ENCODE peak calls at places on chromosome 13, in five cellular contexts. N is H9, H is IMR-90, E is neuronal stem cell, A is mesenchymal stem cell. F is an unnamed sample.

GRCh38 chr13:113211774-113212173 is 2.4 kb downstream of the CUL4A start:
- DNase-seq in H (no peak), E (no peak), A (no peak), N (peak), F (no peak)

GRCh38 chr13:72004236-72004635 is 137.2 kb upstream of the DACH1 start:
- DNase-seq in A (no peak), H (no peak), E (no peak), N (no peak), F (no peak)

GRCh38 chr13:89609318-89609717 is 1738.2 kb upstream of the MIR17HG start:
- DNase-seq in A (no peak), H (no peak), N (no peak), E (no peak), F (no peak)

GRCh38 chr13:113224486-113224885 is 15.1 kb downstream of the CUL4A start:
- DNase-seq in H (no peak), A (no peak), N (no peak), E (no peak), F (no peak)

GRCh38 chr13:33227927-33228644 is 57.5 kb downstream of the STARD13 start:
- DNase-seq in N (no peak), A (peak), E (no peak), H (no peak), F (no peak)

GRCh38 chr13:36712785-36713184 is 39.0 kb downstream of the SERTM1 start:
- DNase-seq in H (peak), E (no peak), N (no peak), A (no peak), F (no peak)

GRCh38 chr13:90683711-90684131 is 663.8 kb upstream of the MIR17HG start:
- DNase-seq in N (no peak), A (peak), H (peak), E (no peak), F (no peak)

GRCh38 chr13:26476111-26476743 is 81.3 kb upstream of the WASF3 start:
- DNase-seq in H (peak), A (peak), N (peak), E (no peak), F (peak)

GRCh38 chr13:110469597-110469996 is 91.9 kb downstream of the RAB20 start:
- DNase-seq in N (no peak), A (no peak), E (no peak), H (no peak), F (no peak)

DNA sequence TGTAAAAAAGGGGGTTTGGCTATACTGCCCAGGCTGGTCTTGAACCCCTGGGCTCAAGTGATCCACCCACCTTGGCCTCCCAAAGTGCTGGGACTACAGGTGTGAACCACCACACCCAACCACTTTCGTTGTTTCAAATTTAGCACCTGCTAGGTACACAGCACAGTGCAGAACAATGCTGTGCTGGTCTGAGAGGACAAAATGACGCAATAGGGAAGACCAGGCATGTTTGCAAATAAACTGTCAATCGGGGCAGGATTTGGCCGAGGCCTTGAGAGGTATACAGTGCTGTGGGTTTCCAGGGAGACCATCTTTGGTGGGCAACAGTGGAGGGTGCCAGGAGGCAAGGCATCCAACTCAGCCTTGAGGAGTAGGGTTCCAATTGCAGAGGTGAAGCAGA is 37.0 kb downstream of the ATP12A start:
- DNase-seq in N (no peak), H (no peak), A (no peak), E (no peak), F (no peak)
- H2AK5ac ChIP-seq in N (no peak), H (no peak), A (no peak), E (no peak), F (no peak)

GRCh38 chr13:112159575-112160547 is 92.9 kb downstream of the SOX1 start:
- DNase-seq in A (no peak), N (no peak), H (no peak), E (no peak), F (no peak)

GRCh38 chr13:112165712-112166111 is 98.8 kb downstream of the SOX1 start:
- DNase-seq in E (no peak), N (no peak), H (no peak), A (no peak), F (no peak)

GRCh38 chr13:112158961-112159360 is 92.0 kb downstream of the SOX1 start:
- DNase-seq in E (no peak), H (no peak), A (no peak), N (no peak), F (no peak)

GRCh38 chr13:112160558-112160957 is 93.6 kb downstream of the SOX1 start:
- DNase-seq in A (no peak), H (no peak), N (no peak), E (no peak), F (no peak)

DNA sequence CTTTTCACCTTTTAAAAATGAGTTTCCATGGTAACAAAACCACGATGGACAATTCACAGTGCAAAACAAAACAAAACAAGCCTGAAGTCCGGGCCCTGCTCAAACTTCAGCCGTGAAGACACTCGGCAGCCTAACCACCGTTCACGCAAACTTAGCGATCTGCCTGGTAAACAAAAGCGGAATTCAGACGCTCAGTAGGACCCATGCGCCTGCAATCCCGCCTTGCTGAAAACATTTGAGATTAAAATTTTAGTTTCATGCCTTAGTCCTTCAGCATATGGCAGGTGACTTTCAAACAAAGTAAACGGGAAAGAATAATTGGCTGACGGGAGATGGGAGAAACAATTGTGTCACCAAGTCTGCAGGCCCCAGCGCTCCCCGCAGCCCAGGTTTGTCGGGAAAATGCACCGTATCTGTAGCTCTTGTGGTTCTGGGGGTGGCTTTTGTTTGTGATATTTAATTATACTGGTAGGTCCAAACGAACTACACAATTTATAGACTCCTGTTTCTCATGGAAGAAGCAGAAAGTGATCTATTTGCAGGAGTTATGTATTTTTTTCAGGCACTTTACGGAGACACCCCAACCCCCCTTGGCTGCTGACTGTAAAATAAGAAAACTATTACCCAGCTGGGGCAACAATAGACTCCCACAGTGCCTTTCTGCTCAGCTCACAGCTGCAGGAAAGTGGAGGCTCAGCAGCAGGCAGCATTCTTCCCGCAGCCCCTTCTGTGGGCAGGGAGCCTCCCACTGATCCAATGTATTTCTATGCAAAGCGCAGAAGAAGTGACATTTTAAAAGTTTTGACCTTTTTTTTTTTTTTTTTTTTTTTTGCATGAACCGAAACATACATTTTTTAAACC is 94.7 kb downstream of the SOX1 start:
- DNase-seq in H (no peak), N (peak), E (peak), A (no peak), F (no peak)
- H2BK120ac ChIP-seq in H (no peak), N (no peak), E (no peak), A (no peak), F (no peak)

GRCh38 chr13:106986033-106986484 is 418.1 kb upstream of the ARGLU1 start:
- DNase-seq in H (peak), N (peak), E (no peak), A (no peak), F (peak)
- H2AFZ ChIP-seq in H (no peak), N (no peak), E (peak), A (no peak), F (no peak)

GRCh38 chr13:29939158-29939557 is 88.7 kb upstream of the UBL3 start:
- DNase-seq in A (no peak), E (no peak), N (no peak), H (no peak), F (no peak)
- H2AK5ac ChIP-seq in A (no peak), E (no peak), N (no peak), H (no peak), F (no peak)

GRCh38 chr13:99991013-99991805 is 9.6 kb downstream of the ZIC2 start:
- DNase-seq in H (no peak), E (peak), A (no peak), N (peak), F (no peak)
- H2BK120ac ChIP-seq in H (no peak), E (no peak), A (no peak), N (no peak), F (no peak)

GRCh38 chr13:52344108-52344507 is 61.9 kb downstream of the THSD1 start:
- DNase-seq in A (no peak), H (no peak), E (no peak), N (no peak), F (no peak)

GRCh38 chr13:52345048-52345447 is 60.9 kb downstream of the THSD1 start:
- DNase-seq in A (no peak), E (no peak), N (no peak), H (peak), F (no peak)

GRCh38 chr13:52348081-52348480 is 57.9 kb downstream of the THSD1 start:
- DNase-seq in N (no peak), A (peak), H (peak), E (no peak), F (peak)

GRCh38 chr13:52348983-52349780 is 56.8 kb downstream of the THSD1 start:
- DNase-seq in E (no peak), A (peak), H (peak), N (no peak), F (peak)

DNA sequence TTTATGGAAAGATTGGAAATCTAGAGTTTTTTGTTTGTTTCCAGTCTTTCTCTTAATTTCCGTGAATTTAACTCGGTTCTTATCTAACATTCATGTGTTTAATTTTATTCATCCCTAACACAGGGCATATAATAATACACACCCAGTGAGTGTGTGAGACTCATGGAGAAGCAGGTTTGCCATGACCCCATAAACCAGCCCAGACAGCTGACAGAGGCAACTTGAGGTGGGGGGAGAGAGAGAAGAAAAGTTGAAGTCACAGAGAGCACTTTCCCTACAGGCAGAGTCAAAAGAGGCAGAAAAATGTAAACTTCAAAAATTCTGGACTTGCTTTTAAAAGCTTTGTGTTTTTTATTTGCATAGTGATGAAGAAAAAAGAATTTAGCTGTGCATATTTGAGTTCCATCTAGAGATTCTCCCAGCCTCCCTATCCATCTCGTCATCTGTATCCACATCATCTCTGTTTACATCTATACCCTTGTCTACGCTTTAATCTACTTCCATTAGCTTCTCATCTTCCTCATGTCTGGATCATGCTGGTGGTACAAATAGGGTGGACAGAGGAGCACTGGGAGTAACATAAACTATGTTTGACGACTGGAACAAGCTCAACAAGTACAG is 60.2 kb downstream of the THSD1 start:
- DNase-seq in E (no peak), A (no peak), N (no peak), H (peak), F (peak)
- H2AFZ ChIP-seq in E (no peak), A (no peak), N (no peak), H (no peak), F (no peak)

GRCh38 chr13:99500839-99501134 is 485 bp upstream of the TM9SF2 start:
- DNase-seq in N (no peak), A (no peak), H (no peak), E (no peak), F (no peak)

GRCh38 chr13:99505814-99506269 is 4.6 kb downstream of the TM9SF2 start:
- DNase-seq in H (peak), A (peak), E (no peak), N (no peak), F (no peak)

GRCh38 chr13:99501952-99502310 is 659 bp downstream of the TM9SF2 start:
- DNase-seq in E (no peak), A (peak), N (no peak), H (peak), F (no peak)

GRCh38 chr13:99498304-99499161 is 2.7 kb upstream of the TM9SF2 start:
- DNase-seq in N (peak), A (peak), E (peak), H (peak), F (peak)

DNA sequence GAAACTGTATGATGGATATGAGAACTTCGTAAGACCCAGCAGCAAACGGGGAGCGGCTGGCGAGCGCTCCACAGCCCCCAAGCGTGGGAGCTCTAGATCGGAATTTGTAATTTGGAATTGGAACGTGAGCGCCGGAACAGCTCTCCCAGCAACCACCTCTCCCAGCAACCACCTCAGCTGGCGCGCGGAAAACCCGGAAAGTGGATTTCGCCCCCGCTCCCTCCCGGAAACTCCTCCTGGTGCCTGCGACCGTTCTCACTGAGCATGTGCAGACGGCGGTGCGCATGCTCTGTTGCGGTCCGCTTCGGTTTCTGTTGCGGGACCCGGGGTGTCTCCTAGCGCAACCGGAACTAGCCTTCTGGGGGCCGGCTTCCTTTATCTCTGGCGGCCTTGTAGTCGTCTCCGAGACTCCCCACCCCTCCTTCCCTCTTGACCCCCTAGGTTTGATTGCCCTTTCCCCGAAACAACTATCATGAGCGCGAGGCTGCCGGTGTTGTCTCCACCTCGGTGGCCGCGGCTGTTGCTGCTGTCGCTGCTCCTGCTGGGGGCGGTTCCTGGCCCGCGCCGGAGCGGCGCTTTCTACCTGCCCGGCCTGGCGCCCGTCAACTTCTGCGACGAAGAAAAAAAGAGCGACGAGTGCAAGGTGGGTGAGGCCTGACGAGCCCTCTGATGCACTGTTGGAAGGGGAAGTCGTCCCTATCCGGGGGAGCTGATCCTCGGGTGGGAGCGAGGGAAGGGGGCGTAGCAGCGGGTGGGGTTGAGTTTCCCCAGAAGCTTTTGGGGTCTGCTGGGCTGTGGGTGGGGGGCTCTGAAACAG is at the start of gene TM9SF2:
- DNase-seq in A (peak), E (peak), H (peak), N (peak), F (peak)
- H2AK5ac ChIP-seq in A (no peak), E (peak), H (peak), N (no peak), F (peak)

DNA sequence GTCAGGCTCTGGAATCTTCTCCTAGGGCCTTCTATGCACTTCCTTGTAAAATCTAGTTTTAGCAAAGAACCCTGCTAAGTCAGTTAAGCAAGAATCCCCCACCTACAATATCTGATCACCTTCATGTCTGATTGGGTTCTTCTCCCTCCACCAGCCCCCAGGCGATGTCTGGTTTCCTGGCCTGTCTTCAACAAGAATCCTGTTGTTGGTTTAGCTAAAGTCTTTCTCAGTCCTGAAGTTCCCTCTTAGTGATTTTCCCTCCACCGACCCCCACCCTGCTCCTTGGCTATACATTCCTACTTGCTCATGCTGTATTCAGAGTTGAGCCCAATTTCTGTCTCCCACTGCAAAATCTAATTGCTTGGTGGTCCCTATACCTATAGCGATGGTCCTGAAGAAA is 35.2 kb upstream of the SLC46A3 start:
- DNase-seq in N (no peak), A (no peak), E (no peak), H (no peak), F (peak)
- H2BK120ac ChIP-seq in N (no peak), A (peak), E (no peak), H (peak), F (peak)

GRCh38 chr13:108218044-108218974 is at the start of gene ABHD13:
- DNase-seq in H (peak), A (peak), E (peak), N (peak), F (peak)
- H2AFZ ChIP-seq in H (peak), A (peak), E (peak), N (peak), F (peak)

GRCh38 chr13:28441533-28441928 is 53.4 kb downstream of the FLT1 start:
- DNase-seq in N (no peak), A (no peak), E (no peak), H (no peak), F (no peak)

GRCh38 chr13:28442872-28443271 is 52.1 kb downstream of the FLT1 start:
- DNase-seq in N (no peak), H (no peak), A (no peak), E (no peak), F (no peak)

GRCh38 chr13:28438067-28438466 is 56.9 kb downstream of the FLT1 start:
- DNase-seq in H (no peak), N (no peak), E (no peak), A (no peak), F (no peak)

GRCh38 chr13:28438598-28439334 is 56.2 kb downstream of the FLT1 start:
- DNase-seq in N (peak), A (no peak), E (no peak), H (no peak), F (no peak)

GRCh38 chr13:28440774-28441532 is 54.0 kb downstream of the FLT1 start:
- DNase-seq in H (no peak), N (no peak), E (no peak), A (no peak), F (no peak)
- H2AK5ac ChIP-seq in H (no peak), N (no peak), E (no peak), A (no peak), F (no peak)